ENCODE peak calls at places on chromosomes 1 and 21, in four cellular contexts. T is GM23338; N is CD4-positive, alpha-beta T cell; O is PC-3. L is an unnamed sample.
A peak's percentile ranks its signal among the peaks of the same experiment; 100 is the strongest.

GRCh38 chr1:109482796-109483638 is 688 bp upstream of the ATXN7L2 start:
- DNase-seq in T (peak; percentile 77), N (peak; percentile 58), O (no peak), L (peak; percentile 67)

GRCh38 chr1:8595919-8596318 is 221.5 kb downstream of the RERE start:
- DNase-seq in T (no peak), N (no peak), O (no peak), L (no peak)

GRCh38 chr1:175171214-175171913 is 21.2 kb downstream of the KIAA0040 start:
- DNase-seq in T (no peak), N (no peak), O (no peak), L (no peak)

GRCh38 chr1:115158181-115158580 is 68.9 kb upstream of the TSPAN2 start:
- DNase-seq in T (no peak), N (no peak), O (peak; percentile 39), L (no peak)

GRCh38 chr1:177355575-177355974 is 184.8 kb downstream of the BRINP2 start:
- DNase-seq in T (peak; percentile 53), N (no peak), O (peak; percentile 60), L (peak; percentile 42)

GRCh38 chr1:243559575-243560172 is 290.4 kb downstream of the AKT3 start:
- DNase-seq in T (no peak), N (no peak), O (peak; percentile 67), L (no peak)

GRCh38 chr1:20279507-20279906 is 11.2 kb upstream of the VWA5B1 start:
- DNase-seq in T (no peak), N (no peak), O (peak; percentile 64), L (no peak)

GRCh38 chr1:238139713-238140112 is 249.0 kb upstream of the ZP4 start:
- DNase-seq in T (no peak), N (no peak), O (peak; percentile 12), L (no peak)

GRCh38 chr1:93021539-93022134 is 57.4 kb upstream of the MTF2 start:
- DNase-seq in T (peak; percentile 64), N (no peak), O (peak; percentile 69), L (no peak)

GRCh38 chr1:230333590-230334446 is 92.3 kb downstream of the PGBD5 start:
- DNase-seq in T (no peak), N (no peak), O (no peak), L (no peak)

GRCh38 chr1:32920833-32921232 is 19.6 kb upstream of the TMEM54 start:
- DNase-seq in T (no peak), N (no peak), O (no peak), L (no peak)

GRCh38 chr1:43512681-43513080 is 18.0 kb upstream of the PTPRF start:
- DNase-seq in T (no peak), N (no peak), O (no peak), L (no peak)

GRCh38 chr1:115364044-115364775 is 26.2 kb upstream of the NGF start:
- DNase-seq in T (no peak), N (no peak), O (no peak), L (no peak)

GRCh38 chr1:210691039-210691438 is 362.3 kb downstream of the HHAT start:
- DNase-seq in T (no peak), N (no peak), O (no peak), L (no peak)

GRCh38 chr1:238738942-238739341 is 647.4 kb upstream of the CHRM3 start:
- DNase-seq in T (no peak), N (no peak), O (no peak), L (peak; percentile 5)

GRCh38 chr1:30373471-30374399 is 349.6 kb downstream of the MATN1 start:
- DNase-seq in T (no peak), N (no peak), O (no peak), L (no peak)

GRCh38 chr1:21631944-21632887 is 36.9 kb downstream of the RAP1GAP start:
- DNase-seq in T (no peak), N (no peak), O (no peak), L (no peak)

GRCh38 chr1:34578306-34578705 is 176.5 kb upstream of the GJB5 start:
- DNase-seq in T (no peak), N (no peak), O (no peak), L (no peak)

GRCh38 chr1:180929389-180929788 is 16.7 kb downstream of the KIAA1614 start:
- DNase-seq in T (no peak), N (no peak), O (no peak), L (no peak)

GRCh38 chr1:62621907-62622306 is 24.6 kb downstream of the ANGPTL3 start:
- DNase-seq in T (no peak), N (no peak), O (peak; percentile 73), L (no peak)

GRCh38 chr1:26360051-26360806 is 6.3 kb upstream of the CRYBG2 start:
- DNase-seq in T (peak; percentile 88), N (peak; percentile 46), O (no peak), L (peak; percentile 68)

GRCh38 chr1:201481761-201482493 is 12.9 kb upstream of the PHLDA3 start:
- DNase-seq in T (peak; percentile 95), N (peak; percentile 84), O (peak; percentile 76), L (peak; percentile 90)

GRCh38 chr1:81600363-81600762 is 200.4 kb upstream of the ADGRL2 start:
- DNase-seq in T (no peak), N (no peak), O (no peak), L (no peak)

GRCh38 chr1:193558491-193559028 is 372.1 kb upstream of the B3GALT2 start:
- DNase-seq in T (no peak), N (no peak), O (peak; percentile 66), L (no peak)

GRCh38 chr1:208524920-208525319 is 280.7 kb upstream of the PLXNA2 start:
- DNase-seq in T (no peak), N (no peak), O (no peak), L (no peak)

GRCh38 chr1:36924282-36924791 is 110.0 kb downstream of the GRIK3 start:
- DNase-seq in T (peak; percentile 94), N (no peak), O (peak; percentile 60), L (peak; percentile 98)

GRCh38 chr1:173383341-173383740 is 93.8 kb upstream of the PRDX6 start:
- DNase-seq in T (no peak), N (no peak), O (no peak), L (no peak)

GRCh38 chr21:31731802-31732537 is at the start of gene SCAF4:
- DNase-seq in T (peak; percentile 89), N (peak; percentile 81), O (peak; percentile 91), L (peak; percentile 90)

GRCh38 chr21:31732538-31732864 is 583 bp upstream of the SCAF4 start:
- DNase-seq in T (no peak), N (no peak), O (no peak), L (no peak)

GRCh38 chr21:31729622-31730343 is 2.1 kb downstream of the SCAF4 start:
- DNase-seq in T (no peak), N (no peak), O (no peak), L (no peak)

GRCh38 chr21:31730687-31731111 is 1.2 kb downstream of the SCAF4 start:
- DNase-seq in T (peak; percentile 97), N (no peak), O (peak; percentile 37), L (peak; percentile 20)

GRCh38 chr21:31731112-31731801 is 661 bp downstream of the SCAF4 start:
- DNase-seq in T (peak; percentile 62), N (peak; percentile 56), O (no peak), L (peak; percentile 64)
- TF ChIP-seq CTCF in T (peak; percentile 37), N (no peak), O (no peak), L (peak; percentile 8)

GRCh38 chr1:91885716-91886506 is at the start of gene TGFBR3:
- DNase-seq in T (peak; percentile 82), N (peak; percentile 75), O (peak; percentile 70), L (peak; percentile 90)
- TF ChIP-seq CTCF in T (peak; percentile 8), N (peak; percentile 35), O (peak; percentile 45), L (peak; percentile 41)

GRCh38 chr1:83857108-83857507 is 141.8 kb downstream of the TTLL7 start:
- DNase-seq in T (peak; percentile 23), N (no peak), O (no peak), L (no peak)
- TF ChIP-seq CTCF in T (peak; percentile 39), N (peak; percentile 24), O (peak; percentile 49), L (peak; percentile 33)

GRCh38 chr1:41440321-41441090 is 44.0 kb downstream of the EDN2 start:
- DNase-seq in T (no peak), N (no peak), O (no peak), L (no peak)

GRCh38 chr1:41446851-41447610 is 37.5 kb downstream of the EDN2 start:
- DNase-seq in T (no peak), N (no peak), O (no peak), L (no peak)

GRCh38 chr1:41442697-41443251 is 41.7 kb downstream of the EDN2 start:
- DNase-seq in T (no peak), N (no peak), O (no peak), L (no peak)

GRCh38 chr1:41444796-41445195 is 39.7 kb downstream of the EDN2 start:
- DNase-seq in T (no peak), N (no peak), O (no peak), L (no peak)

DNA sequence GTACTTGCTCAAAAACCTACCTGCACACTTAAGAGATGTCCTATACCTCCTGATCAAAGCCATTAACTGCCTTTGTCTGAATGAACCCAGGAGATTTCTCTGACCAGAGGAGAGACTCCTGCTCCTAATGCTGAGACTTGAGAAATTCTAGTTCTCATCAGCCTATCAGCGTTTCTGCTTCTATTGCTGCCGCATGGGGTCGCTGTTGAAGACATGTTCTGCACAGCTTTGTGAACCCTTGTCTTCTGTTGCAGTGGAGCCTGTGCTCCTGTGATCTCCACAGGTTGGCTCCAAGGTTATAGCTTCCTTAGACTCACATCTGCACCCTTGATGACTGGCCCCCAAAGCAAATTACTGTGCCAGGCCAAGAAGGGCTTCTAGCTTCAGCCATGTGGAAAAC is 40.2 kb downstream of the EDN2 start:
- DNase-seq in T (no peak), N (no peak), O (no peak), L (no peak)
- TF ChIP-seq CTCF in T (peak; percentile 55), N (no peak), O (peak; percentile 58), L (no peak)

GRCh38 chr1:117828206-117828605 is 101.2 kb downstream of the GDAP2 start:
- DNase-seq in T (no peak), N (no peak), O (no peak), L (no peak)
- TF ChIP-seq CTCF in T (no peak), N (no peak), O (no peak), L (no peak)

DNA sequence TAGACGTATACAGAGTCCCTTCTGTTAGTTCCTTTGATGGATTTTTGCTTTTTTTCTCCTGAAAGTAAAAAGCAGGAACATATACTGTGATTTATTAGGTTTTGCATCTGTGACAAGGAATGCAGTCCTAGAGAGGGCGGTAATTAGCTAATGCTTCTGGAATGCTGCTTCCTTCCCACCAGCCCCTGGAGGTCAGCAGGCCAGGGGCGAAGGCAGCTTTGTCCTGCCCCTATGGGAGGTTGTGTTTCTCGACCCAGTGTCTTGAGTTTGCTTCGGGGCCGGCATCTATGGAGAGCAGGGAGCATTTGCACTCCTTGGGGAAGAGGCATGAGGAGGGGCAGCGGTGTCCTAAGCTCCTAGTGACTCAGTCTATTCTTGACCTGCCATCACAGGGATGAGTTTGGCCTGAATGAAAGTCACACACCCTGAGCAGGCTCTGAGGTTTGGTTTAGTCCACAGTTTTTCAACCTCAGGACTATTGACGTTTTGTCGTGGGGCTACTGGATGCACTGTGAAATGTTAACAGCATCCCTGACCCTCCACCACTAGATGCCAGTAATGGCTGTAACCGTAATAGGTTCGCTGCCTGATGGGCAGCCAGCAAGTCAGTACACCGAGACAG is 85.0 kb upstream of the KCNJ15 start:
- DNase-seq in T (peak; percentile 78), N (no peak), O (peak; percentile 55), L (peak; percentile 62)
- TF ChIP-seq CTCF in T (peak; percentile 54), N (no peak), O (peak; percentile 45), L (no peak)

GRCh38 chr1:155691992-155692528 is 3.2 kb downstream of the DAP3 start:
- DNase-seq in T (no peak), N (no peak), O (no peak), L (no peak)

GRCh38 chr1:155694167-155694566 is 5.3 kb downstream of the DAP3 start:
- DNase-seq in T (no peak), N (no peak), O (no peak), L (no peak)

GRCh38 chr1:155688318-155689121 is at the start of the genes DAP3 and YY1AP1:
- DNase-seq in T (peak; percentile 84), N (peak; percentile 91), O (peak; percentile 91), L (peak; percentile 87)
- TF ChIP-seq CTCF in T (no peak), N (no peak), O (no peak), L (no peak)